ENCODE peak calls at places on chromosomes 7 and 10, in seven cellular contexts. I, L, M, Y, G, R and T are unnamed samples.

GRCh38 chr10:95445223-95445836 is 115.8 kb downstream of the SORBS1 start:
- DNase-seq in I (no peak), L (no peak), M (peak), Y (peak), G (peak), R (peak), T (peak)

GRCh38 chr10:71763352-71764127 is 9.8 kb downstream of the VSIR start:
- DNase-seq in I (peak), L (no peak), M (no peak), Y (no peak), G (no peak), R (no peak), T (no peak)

GRCh38 chr10:114857922-114858629 is 36.5 kb downstream of the FHIP2A start:
- DNase-seq in I (no peak), L (no peak), M (no peak), Y (no peak), G (no peak), R (no peak), T (no peak)

GRCh38 chr10:102645388-102645740 is 1.1 kb downstream of the TRIM8 start:
- DNase-seq in I (peak), L (peak), M (peak), Y (peak), G (peak), R (peak), T (peak)

GRCh38 chr7:43461349-43462024 is 121.4 kb upstream of the STK17A start:
- DNase-seq in I (no peak), L (no peak), M (no peak), Y (no peak), G (no peak), R (no peak), T (no peak)

GRCh38 chr10:97321032-97321806 is 2.1 kb downstream of the FRAT1 start:
- DNase-seq in I (no peak), L (no peak), M (peak), Y (no peak), G (no peak), R (peak), T (no peak)

GRCh38 chr10:53140516-53140915 is 367.9 kb upstream of the MBL2 start:
- DNase-seq in I (no peak), L (no peak), M (no peak), Y (no peak), G (no peak), R (no peak), T (no peak)

GRCh38 chr10:75231672-75232581 is 3.8 kb downstream of the COMTD1 start:
- DNase-seq in I (peak), L (no peak), M (no peak), Y (no peak), G (no peak), R (no peak), T (no peak)

GRCh38 chr7:102287465-102288146 is 938 bp downstream of the SH2B2 start:
- DNase-seq in I (no peak), L (no peak), M (peak), Y (peak), G (peak), R (peak), T (peak)

GRCh38 chr7:17212188-17212587 is 86.3 kb upstream of the AHR start:
- DNase-seq in I (no peak), L (peak), M (no peak), Y (no peak), G (no peak), R (no peak), T (no peak)

GRCh38 chr7:130493275-130493868 is 1.5 kb downstream of the MEST start:
- DNase-seq in I (no peak), L (no peak), M (no peak), Y (no peak), G (no peak), R (no peak), T (peak)

GRCh38 chr10:34854147-34854601 is 39.1 kb upstream of the PARD3 start:
- DNase-seq in I (no peak), L (no peak), M (no peak), Y (no peak), G (peak), R (no peak), T (peak)

GRCh38 chr10:72954596-72955569 is at the start of gene PLA2G12B:
- DNase-seq in I (peak), L (peak), M (peak), Y (no peak), G (no peak), R (peak), T (no peak)

GRCh38 chr7:41481353-41481752 is 221.5 kb downstream of the INHBA start:
- DNase-seq in I (no peak), L (no peak), M (no peak), Y (no peak), G (no peak), R (no peak), T (no peak)

GRCh38 chr10:101217450-101218281 is 11.6 kb downstream of the LBX1 start:
- DNase-seq in I (peak), L (peak), M (peak), Y (no peak), G (peak), R (peak), T (no peak)

GRCh38 chr10:58180633-58181032 is 87.1 kb downstream of the IPMK start:
- DNase-seq in I (peak), L (no peak), M (no peak), Y (no peak), G (no peak), R (no peak), T (no peak)

GRCh38 chr10:67925449-67926005 is 41.1 kb downstream of the SIRT1 start:
- DNase-seq in I (no peak), L (no peak), M (no peak), Y (no peak), G (no peak), R (no peak), T (no peak)

GRCh38 chr7:80924090-80924489 is 5.2 kb upstream of the SEMA3C start:
- DNase-seq in I (no peak), L (no peak), M (no peak), Y (no peak), G (no peak), R (no peak), T (no peak)

GRCh38 chr10:35025916-35026315 is 64.2 kb downstream of the CUL2 start:
- DNase-seq in I (no peak), L (no peak), M (no peak), Y (no peak), G (no peak), R (no peak), T (no peak)

GRCh38 chr7:132049462-132050304 is 493.3 kb upstream of the PODXL start:
- DNase-seq in I (peak), L (peak), M (no peak), Y (peak), G (peak), R (peak), T (no peak)

GRCh38 chr7:148717266-148717793 is 18.6 kb downstream of the CUL1 start:
- DNase-seq in I (peak), L (no peak), M (no peak), Y (no peak), G (no peak), R (no peak), T (no peak)

DNA sequence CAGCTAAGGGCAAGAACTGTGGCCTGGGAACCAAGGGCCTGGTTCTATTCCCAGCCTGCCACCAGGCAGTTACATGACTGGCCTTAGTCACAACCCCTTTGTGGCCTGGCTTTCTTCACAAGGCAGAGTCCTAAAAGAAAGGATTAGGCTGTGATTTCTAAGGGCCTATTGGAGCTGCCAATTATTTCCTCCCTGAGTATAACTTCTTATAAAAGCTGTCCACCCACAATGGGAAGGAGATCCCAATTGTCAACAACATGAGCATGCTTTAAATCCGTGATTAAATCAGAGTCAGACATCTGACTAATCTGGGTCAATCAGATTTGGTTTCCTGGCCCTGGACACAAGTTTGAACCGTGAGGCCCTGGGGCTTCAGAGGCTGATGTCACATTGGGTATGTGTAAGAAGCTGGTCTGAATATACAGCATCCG is 61.5 kb downstream of the ABCB4 start:
- DNase-seq in I (no peak), L (no peak), M (no peak), Y (no peak), G (peak), R (no peak), T (no peak)
- H3K27ac ChIP-seq in I (no peak), L (no peak), M (no peak), Y (no peak), G (peak), R (no peak), T (no peak)

GRCh38 chr7:20283997-20284396 is 46.7 kb upstream of the ITGB8 start:
- DNase-seq in I (no peak), L (no peak), M (no peak), Y (no peak), G (no peak), R (no peak), T (no peak)
- TF ChIP-seq EP300 in I (no peak), L (no peak), M (no peak), Y (no peak), G (no peak), R (no peak), T (no peak)

GRCh38 chr7:16063691-16064090 is 357.6 kb downstream of the CRPPA start:
- DNase-seq in I (no peak), L (no peak), M (no peak), Y (no peak), G (no peak), R (no peak), T (no peak)
- H3K27ac ChIP-seq in I (no peak), L (no peak), M (no peak), Y (peak), G (no peak), R (no peak), T (no peak)

DNA sequence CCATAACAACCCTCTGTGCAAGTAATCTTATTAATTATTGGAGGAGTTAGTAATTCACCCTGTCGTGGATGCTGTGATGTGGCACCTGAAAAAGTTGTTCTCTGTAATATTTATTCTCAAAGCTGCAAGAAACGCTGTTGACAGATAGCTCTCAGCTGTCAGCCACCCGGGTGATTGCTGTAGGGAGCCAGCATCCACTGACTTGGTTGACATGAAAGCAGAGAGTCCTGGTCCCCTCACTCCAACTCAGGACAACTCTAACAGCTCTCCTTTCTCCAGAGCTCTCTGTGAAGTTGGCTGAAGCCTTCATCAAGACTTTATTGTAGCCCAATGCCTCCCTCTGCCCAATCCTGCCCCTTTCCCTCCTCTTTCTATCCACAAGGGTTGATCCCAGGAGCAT is 98.0 kb downstream of the FAM107B start:
- DNase-seq in I (no peak), L (no peak), M (no peak), Y (no peak), G (no peak), R (no peak), T (no peak)
- TF ChIP-seq EP300 in I (no peak), L (no peak), M (no peak), Y (no peak), G (no peak), R (no peak), T (no peak)